ENCODE peak calls at places on chromosomes 2 and 18, in five cellular contexts. A, H, T, L and W are unnamed samples.

GRCh38 chr2:240630771-240631560 is 5.7 kb downstream of the GPR35 start:
- DNase-seq in A (peak), H (no peak), T (no peak), L (no peak), W (no peak)

GRCh38 chr18:11741505-11742145 is 52.6 kb downstream of the GNAL start:
- DNase-seq in H (no peak), L (no peak), T (peak), A (no peak), W (peak)

GRCh38 chr2:182642328-182642727 is 73.7 kb upstream of the DNAJC10 start:
- DNase-seq in T (peak), A (peak), L (peak), H (no peak), W (peak)

GRCh38 chr2:120669121-120669952 is 66.3 kb upstream of the GLI2 start:
- DNase-seq in A (no peak), L (peak), T (no peak), H (no peak), W (no peak)

GRCh38 chr2:44928660-44929471 is 12.6 kb upstream of the SIX3 start:
- DNase-seq in T (no peak), L (no peak), A (no peak), H (no peak), W (no peak)

GRCh38 chr18:9296233-9297006 is 38.2 kb upstream of the TWSG1 start:
- DNase-seq in L (no peak), H (no peak), A (no peak), T (no peak), W (no peak)

GRCh38 chr18:36600548-36600947 is 228.3 kb downstream of the TPGS2 start:
- DNase-seq in A (no peak), T (no peak), H (no peak), L (no peak), W (no peak)

GRCh38 chr2:1672738-1673137 is 71.6 kb downstream of the PXDN start:
- DNase-seq in L (no peak), T (no peak), A (no peak), H (no peak), W (no peak)

GRCh38 chr2:144498215-144498614 is 21.7 kb downstream of the ZEB2 start:
- DNase-seq in H (no peak), A (no peak), L (no peak), T (no peak), W (no peak)

GRCh38 chr18:22985250-22985649 is 52.1 kb downstream of the RBBP8 start:
- DNase-seq in H (no peak), L (no peak), T (no peak), A (no peak), W (no peak)

GRCh38 chr18:77065221-77065981 is 67.2 kb downstream of the MBP start:
- DNase-seq in T (peak), H (no peak), A (peak), L (peak), W (peak)

GRCh38 chr18:42742474-42742873 is 373.0 kb downstream of the RIT2 start:
- DNase-seq in L (no peak), T (no peak), A (no peak), H (no peak), W (no peak)

GRCh38 chr2:112159454-112159921 is 21.3 kb downstream of the FBLN7 start:
- DNase-seq in A (no peak), H (no peak), T (no peak), L (no peak), W (peak)

GRCh38 chr2:138780908-138781307 is 718 bp upstream of the NXPH2 start:
- DNase-seq in T (no peak), L (no peak), A (no peak), H (no peak), W (no peak)

GRCh38 chr2:167551411-167551810 is 663.1 kb downstream of the XIRP2 start:
- DNase-seq in A (no peak), H (no peak), L (no peak), T (no peak), W (no peak)

GRCh38 chr2:109382946-109383345 is 230.8 kb downstream of the SEPTIN10 start:
- DNase-seq in L (peak), T (no peak), H (peak), A (peak), W (peak)

GRCh38 chr2:88281302-88282217 is 111.4 kb downstream of the THNSL2 start:
- DNase-seq in L (no peak), T (no peak), A (no peak), H (no peak), W (no peak)

GRCh38 chr2:241965931-241966412 is 96.4 kb downstream of the RTP5 start:
- DNase-seq in H (peak), A (peak), L (no peak), T (no peak), W (peak)

GRCh38 chr18:57110295-57110694 is 36.6 kb upstream of the BOD1L2 start:
- DNase-seq in L (no peak), H (no peak), T (no peak), A (no peak), W (no peak)

GRCh38 chr18:55779461-55779710 is 191.4 kb upstream of the TCF4 start:
- DNase-seq in H (no peak), A (no peak), L (peak), T (no peak), W (peak)

GRCh38 chr2:229566380-229566779 is 148.0 kb downstream of the DNER start:
- DNase-seq in H (no peak), T (no peak), A (no peak), L (no peak), W (no peak)

GRCh38 chr2:190511104-190511503 is 23.4 kb downstream of the NEMP2 start:
- DNase-seq in H (no peak), L (no peak), T (peak), A (no peak), W (no peak)

GRCh38 chr18:48644029-48644428 is 105.2 kb downstream of the CTIF start:
- DNase-seq in T (no peak), L (no peak), H (no peak), A (no peak), W (no peak)

GRCh38 chr2:102932521-102932920 is 170.7 kb downstream of the TMEM182 start:
- DNase-seq in T (no peak), L (no peak), A (no peak), H (no peak), W (no peak)

GRCh38 chr2:241818943-241819270 is 9.9 kb downstream of the NEU4 start:
- DNase-seq in A (no peak), H (no peak), T (no peak), L (peak), W (no peak)

GRCh38 chr2:134413430-134413829 is 159.6 kb downstream of the MGAT5 start:
- DNase-seq in L (no peak), A (no peak), H (no peak), T (no peak), W (no peak)

GRCh38 chr18:63686871-63687270 is 15.9 kb upstream of the SERPINB11 start:
- DNase-seq in T (no peak), L (no peak), A (no peak), H (no peak), W (no peak)

GRCh38 chr2:48415765-48416515 is 114.0 kb upstream of the STON1 start:
- DNase-seq in H (no peak), L (no peak), T (no peak), A (no peak), W (peak)

GRCh38 chr18:32358075-32358474 is 112.6 kb downstream of the GAREM1 start:
- DNase-seq in T (no peak), L (no peak), H (no peak), A (no peak), W (peak)
- TF ChIP-seq CTCF in T (no peak), L (no peak), H (no peak), A (no peak), W (no peak)

GRCh38 chr18:51525453-51526225 is 328.2 kb upstream of the MEX3C start:
- DNase-seq in H (no peak), L (no peak), T (no peak), A (no peak), W (no peak)
- H3K4me3 ChIP-seq in H (no peak), L (no peak), T (no peak), A (no peak), W (no peak)

GRCh38 chr2:160091381-160091780 is 29.0 kb upstream of the PLA2R1 start:
- DNase-seq in L (no peak), T (no peak), H (no peak), A (no peak), W (no peak)

GRCh38 chr2:160087854-160088745 is 25.7 kb upstream of the PLA2R1 start:
- DNase-seq in H (no peak), A (no peak), T (peak), L (no peak), W (peak)

GRCh38 chr2:160085662-160086061 is 23.2 kb upstream of the PLA2R1 start:
- DNase-seq in H (no peak), A (no peak), L (no peak), T (no peak), W (no peak)
- TF ChIP-seq CTCF in H (no peak), A (no peak), L (no peak), T (peak), W (peak)

GRCh38 chr2:200158586-200159365 is 147.7 kb upstream of the SPATS2L start:
- DNase-seq in T (no peak), A (no peak), H (no peak), L (no peak), W (no peak)

GRCh38 chr2:200159829-200160781 is 146.4 kb upstream of the SPATS2L start:
- DNase-seq in T (no peak), L (no peak), A (no peak), H (no peak), W (no peak)

GRCh38 chr2:200155652-200156051 is 150.8 kb upstream of the SPATS2L start:
- DNase-seq in H (no peak), T (no peak), A (no peak), L (no peak), W (no peak)

GRCh38 chr2:200159366-200159720 is 147.2 kb upstream of the SPATS2L start:
- DNase-seq in T (no peak), H (no peak), L (no peak), A (no peak), W (no peak)

DNA sequence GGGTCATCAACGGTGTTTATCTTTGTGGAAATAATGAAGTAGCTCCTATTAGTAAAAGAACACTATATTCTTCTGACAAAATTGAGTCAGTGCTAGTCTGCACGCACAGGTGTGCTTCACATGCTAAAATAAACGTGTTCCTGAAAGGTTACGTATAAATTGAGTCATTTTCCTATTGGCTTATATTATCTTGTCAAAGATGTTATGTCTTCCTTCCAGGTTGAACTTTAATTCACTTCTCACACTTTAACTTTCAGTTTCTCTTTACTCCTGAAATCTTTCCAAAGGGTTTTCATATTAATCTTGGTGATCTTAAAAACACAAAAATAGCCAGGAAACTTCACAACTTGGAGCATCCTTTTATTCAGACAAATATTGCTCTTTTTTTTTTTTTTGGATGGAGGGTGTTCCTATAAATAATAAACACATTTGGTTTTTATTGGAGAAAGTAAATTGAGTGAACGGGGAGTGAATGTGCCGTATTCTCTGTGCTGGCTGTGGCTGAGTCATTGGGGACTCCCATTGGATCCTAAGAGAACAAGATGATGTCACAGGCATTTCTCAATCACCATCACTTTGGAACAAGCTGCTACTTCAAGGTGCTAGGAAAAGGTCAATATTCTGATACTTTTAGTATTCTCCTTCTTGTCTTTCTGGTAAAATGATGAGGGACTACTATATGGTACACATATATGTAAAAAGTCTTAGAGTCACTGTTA is 150.2 kb upstream of the SPATS2L start:
- DNase-seq in H (peak), A (peak), T (peak), L (no peak), W (no peak)
- H3K4me3 ChIP-seq in H (no peak), A (peak), T (no peak), L (peak), W (no peak)

DNA sequence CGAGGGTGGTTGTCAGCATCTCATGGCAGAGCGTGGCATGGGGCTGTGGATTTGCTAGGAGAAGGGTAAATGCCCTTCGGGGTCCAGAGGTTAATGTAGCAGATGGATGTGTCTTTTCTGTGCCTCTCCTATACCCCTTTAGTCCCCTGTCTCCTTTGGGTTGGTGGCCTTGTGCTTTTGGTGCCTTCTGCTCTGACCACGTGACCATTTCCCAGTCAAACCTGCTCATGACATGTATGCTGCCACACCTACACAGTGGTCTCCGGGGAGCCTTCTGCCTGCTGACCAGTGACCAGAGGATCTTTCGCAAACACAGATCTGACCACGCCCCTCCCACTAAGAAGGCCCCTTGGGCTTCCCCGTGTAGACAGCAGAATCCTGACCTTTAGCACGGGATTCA is 116.1 kb downstream of the ACOXL start:
- DNase-seq in T (no peak), L (no peak), H (no peak), A (no peak), W (no peak)
- TF ChIP-seq CTCF in T (no peak), L (no peak), H (no peak), A (no peak), W (no peak)

GRCh38 chr2:26330604-26331003 is 15.3 kb upstream of the SELENOI start:
- DNase-seq in T (no peak), L (no peak), H (no peak), A (no peak), W (no peak)
- H3K4me3 ChIP-seq in T (no peak), L (no peak), H (no peak), A (no peak), W (no peak)

GRCh38 chr2:218374795-218375194 is 7.3 kb upstream of the SLC11A1 start:
- DNase-seq in L (peak), T (no peak), H (no peak), A (peak), W (no peak)
- TF ChIP-seq CTCF in L (no peak), T (no peak), H (no peak), A (no peak), W (no peak)

DNA sequence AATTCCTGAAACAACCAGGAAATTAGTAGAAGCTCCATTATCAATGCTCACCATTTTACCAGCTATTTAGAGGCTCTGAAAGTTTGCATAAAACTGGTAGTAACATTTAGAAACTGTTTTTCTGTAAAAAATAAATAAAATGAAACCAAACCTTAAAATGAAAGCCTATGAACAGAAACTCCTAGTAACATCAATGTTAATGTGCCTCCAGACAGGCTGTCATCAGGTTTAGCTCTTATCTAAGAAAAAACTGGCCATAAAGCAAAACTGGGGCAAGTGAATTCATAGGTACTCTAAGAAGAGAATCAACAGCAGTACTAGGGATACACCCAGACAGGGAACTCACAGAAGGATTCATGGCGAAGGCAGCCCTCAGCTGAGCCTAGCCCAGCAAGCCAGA is 8.0 kb downstream of the E2F6 start:
- DNase-seq in T (no peak), H (no peak), A (no peak), L (no peak), W (peak)
- H3K4me3 ChIP-seq in T (no peak), H (no peak), A (no peak), L (no peak), W (no peak)

DNA sequence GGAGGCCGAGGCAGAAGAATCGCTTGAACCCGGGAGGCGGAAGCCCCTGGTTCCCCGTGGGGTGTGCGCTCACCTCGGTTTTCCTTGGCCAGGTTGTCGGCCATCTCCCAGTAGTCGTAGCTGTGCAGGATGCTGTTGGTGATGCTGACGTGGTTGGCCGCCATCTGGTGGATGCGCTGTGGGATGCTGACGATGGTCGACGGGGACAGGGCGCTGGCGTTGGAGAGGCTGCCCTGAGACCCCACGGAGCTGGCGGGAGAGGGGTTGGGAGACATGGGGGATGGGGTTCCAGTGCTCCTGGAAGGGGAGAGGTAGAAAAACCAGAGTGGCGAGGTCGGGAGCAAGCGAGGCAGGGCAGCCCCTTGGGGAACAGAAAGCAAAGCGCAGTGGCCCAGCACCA is 64.4 kb upstream of the REV1 start:
- DNase-seq in T (no peak), H (no peak), L (no peak), A (no peak), W (no peak)
- TF ChIP-seq CTCF in T (no peak), H (no peak), L (no peak), A (no peak), W (no peak)

DNA sequence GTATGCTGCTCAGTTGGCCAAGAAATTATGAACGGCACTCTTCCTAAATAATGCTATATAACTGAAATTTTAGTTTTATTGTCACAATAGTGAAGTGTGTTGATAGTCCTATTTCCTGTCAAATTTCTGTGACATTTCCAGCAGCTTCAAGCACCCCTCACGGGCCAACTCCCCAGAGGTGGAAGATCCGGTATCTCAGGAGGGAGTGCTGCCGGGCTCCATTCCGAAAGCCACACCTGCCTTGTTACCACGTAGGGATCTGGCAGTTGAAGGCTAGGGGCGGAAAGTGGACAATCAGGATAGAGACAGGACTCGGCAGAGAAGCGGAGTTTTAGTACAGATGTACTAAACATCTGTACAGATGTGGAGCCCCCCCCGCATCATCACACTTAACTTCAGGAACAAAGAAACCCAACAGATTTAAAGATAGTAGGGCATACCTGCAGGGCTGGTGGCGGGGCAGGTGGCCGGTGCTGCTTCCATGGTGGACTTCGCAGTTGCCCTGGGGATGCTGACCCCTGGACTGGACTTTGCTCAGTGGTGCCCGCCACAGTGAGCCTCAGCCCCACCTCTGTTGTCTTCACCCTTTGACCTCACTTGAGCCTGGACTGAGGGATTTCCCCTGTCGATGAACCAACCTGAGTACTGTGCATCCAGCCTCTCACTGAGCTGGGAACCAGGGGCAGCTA is 22.3 kb downstream of the ASAP2 start:
- DNase-seq in A (no peak), H (no peak), T (no peak), L (no peak), W (no peak)
- H3K4me3 ChIP-seq in A (no peak), H (no peak), T (no peak), L (no peak), W (no peak)